ENCODE peak calls at places on chromosomes 7 and 10, in ten cellular contexts. One of them, this sample, is unnamed.

GRCh38 chr7:30771859-30772429 is 727 bp downstream of the MINDY4 start:
- ATAC-seq in left lung: peak
- ATAC-seq in foreskin keratinocyte: peak
- ATAC-seq in IMR-90: peak
- ATAC-seq in heart left ventricle: no peak
- ATAC-seq in CD8-positive, alpha-beta T cell: no peak
- ATAC-seq in upper lobe of left lung: peak
- ATAC-seq in pancreas: peak
- ATAC-seq in Panc1: no peak
- ATAC-seq in right lobe of liver: peak
- ATAC-seq in this sample: no peak

GRCh38 chr7:90846171-90846570 is 250.1 kb downstream of the CDK14 start:
- ATAC-seq in pancreas: no peak
- ATAC-seq in right lobe of liver: no peak
- ATAC-seq in Panc1: no peak
- ATAC-seq in upper lobe of left lung: no peak
- ATAC-seq in IMR-90: no peak
- ATAC-seq in heart left ventricle: peak
- ATAC-seq in left lung: no peak
- ATAC-seq in CD8-positive, alpha-beta T cell: no peak
- ATAC-seq in foreskin keratinocyte: no peak
- ATAC-seq in this sample: no peak

GRCh38 chr7:116249969-116250553 is 39.7 kb downstream of the TES start:
- ATAC-seq in upper lobe of left lung: peak
- ATAC-seq in Panc1: peak
- ATAC-seq in IMR-90: peak
- ATAC-seq in right lobe of liver: peak
- ATAC-seq in left lung: peak
- ATAC-seq in foreskin keratinocyte: peak
- ATAC-seq in CD8-positive, alpha-beta T cell: peak
- ATAC-seq in heart left ventricle: peak
- ATAC-seq in pancreas: peak
- ATAC-seq in this sample: no peak

GRCh38 chr10:70585555-70586243 is 16.8 kb downstream of the PRF1 start:
- ATAC-seq in foreskin keratinocyte: no peak
- ATAC-seq in pancreas: no peak
- ATAC-seq in left lung: peak
- ATAC-seq in upper lobe of left lung: peak
- ATAC-seq in right lobe of liver: peak
- ATAC-seq in Panc1: no peak
- ATAC-seq in IMR-90: no peak
- ATAC-seq in heart left ventricle: no peak
- ATAC-seq in CD8-positive, alpha-beta T cell: no peak
- ATAC-seq in this sample: no peak

GRCh38 chr7:143354965-143355364 is 7.5 kb downstream of the FAM131B start:
- ATAC-seq in Panc1: no peak
- ATAC-seq in pancreas: no peak
- ATAC-seq in IMR-90: no peak
- ATAC-seq in heart left ventricle: no peak
- ATAC-seq in foreskin keratinocyte: no peak
- ATAC-seq in left lung: peak
- ATAC-seq in upper lobe of left lung: peak
- ATAC-seq in right lobe of liver: no peak
- ATAC-seq in CD8-positive, alpha-beta T cell: no peak
- ATAC-seq in this sample: no peak

GRCh38 chr7:24965831-24966708 is 13.9 kb downstream of the OSBPL3 start:
- ATAC-seq in right lobe of liver: peak
- ATAC-seq in upper lobe of left lung: peak
- ATAC-seq in pancreas: peak
- ATAC-seq in Panc1: no peak
- ATAC-seq in foreskin keratinocyte: peak
- ATAC-seq in left lung: peak
- ATAC-seq in IMR-90: no peak
- ATAC-seq in heart left ventricle: no peak
- ATAC-seq in CD8-positive, alpha-beta T cell: peak
- ATAC-seq in this sample: peak

GRCh38 chr10:3364768-3365480 is 192.3 kb upstream of the PITRM1 start:
- ATAC-seq in pancreas: peak
- ATAC-seq in IMR-90: no peak
- ATAC-seq in foreskin keratinocyte: no peak
- ATAC-seq in left lung: no peak
- ATAC-seq in right lobe of liver: peak
- ATAC-seq in heart left ventricle: no peak
- ATAC-seq in upper lobe of left lung: no peak
- ATAC-seq in Panc1: peak
- ATAC-seq in CD8-positive, alpha-beta T cell: no peak
- ATAC-seq in this sample: no peak

GRCh38 chr7:35988818-35989217 is 164.2 kb upstream of the EEPD1 start:
- ATAC-seq in right lobe of liver: no peak
- ATAC-seq in IMR-90: no peak
- ATAC-seq in foreskin keratinocyte: no peak
- ATAC-seq in CD8-positive, alpha-beta T cell: no peak
- ATAC-seq in upper lobe of left lung: no peak
- ATAC-seq in left lung: no peak
- ATAC-seq in Panc1: no peak
- ATAC-seq in heart left ventricle: no peak
- ATAC-seq in pancreas: peak
- ATAC-seq in this sample: peak

GRCh38 chr10:128808921-128809440 is 658.1 kb upstream of the MGMT start:
- ATAC-seq in left lung: no peak
- ATAC-seq in pancreas: no peak
- ATAC-seq in Panc1: no peak
- ATAC-seq in foreskin keratinocyte: no peak
- ATAC-seq in CD8-positive, alpha-beta T cell: no peak
- ATAC-seq in right lobe of liver: no peak
- ATAC-seq in IMR-90: no peak
- ATAC-seq in heart left ventricle: peak
- ATAC-seq in upper lobe of left lung: peak
- ATAC-seq in this sample: peak

GRCh38 chr7:98995523-98996161 is 117.3 kb downstream of the TRRAP start:
- ATAC-seq in CD8-positive, alpha-beta T cell: no peak
- ATAC-seq in left lung: no peak
- ATAC-seq in IMR-90: no peak
- ATAC-seq in Panc1: no peak
- ATAC-seq in upper lobe of left lung: no peak
- ATAC-seq in pancreas: no peak
- ATAC-seq in right lobe of liver: no peak
- ATAC-seq in heart left ventricle: no peak
- ATAC-seq in foreskin keratinocyte: no peak
- ATAC-seq in this sample: no peak

GRCh38 chr10:283916-284356 is 148.7 kb downstream of the ZMYND11 start:
- ATAC-seq in left lung: no peak
- ATAC-seq in IMR-90: no peak
- ATAC-seq in heart left ventricle: no peak
- ATAC-seq in pancreas: no peak
- ATAC-seq in CD8-positive, alpha-beta T cell: no peak
- ATAC-seq in upper lobe of left lung: no peak
- ATAC-seq in foreskin keratinocyte: no peak
- ATAC-seq in right lobe of liver: no peak
- ATAC-seq in Panc1: no peak
- ATAC-seq in this sample: no peak

GRCh38 chr7:148325208-148325607 is 265.4 kb upstream of the C7orf33 start:
- ATAC-seq in CD8-positive, alpha-beta T cell: no peak
- ATAC-seq in heart left ventricle: no peak
- ATAC-seq in pancreas: no peak
- ATAC-seq in upper lobe of left lung: no peak
- ATAC-seq in Panc1: no peak
- ATAC-seq in foreskin keratinocyte: no peak
- ATAC-seq in IMR-90: no peak
- ATAC-seq in left lung: no peak
- ATAC-seq in right lobe of liver: no peak
- ATAC-seq in this sample: no peak

GRCh38 chr10:117249493-117250093 is 8.7 kb downstream of the SLC18A2 start:
- ATAC-seq in Panc1: no peak
- ATAC-seq in CD8-positive, alpha-beta T cell: no peak
- ATAC-seq in left lung: no peak
- ATAC-seq in foreskin keratinocyte: no peak
- ATAC-seq in right lobe of liver: no peak
- ATAC-seq in IMR-90: no peak
- ATAC-seq in heart left ventricle: no peak
- ATAC-seq in upper lobe of left lung: no peak
- ATAC-seq in pancreas: peak
- ATAC-seq in this sample: no peak

GRCh38 chr7:41977165-41977651 is 259.8 kb downstream of the GLI3 start:
- ATAC-seq in Panc1: peak
- ATAC-seq in IMR-90: peak
- ATAC-seq in pancreas: peak
- ATAC-seq in left lung: peak
- ATAC-seq in right lobe of liver: peak
- ATAC-seq in upper lobe of left lung: peak
- ATAC-seq in foreskin keratinocyte: peak
- ATAC-seq in heart left ventricle: peak
- ATAC-seq in CD8-positive, alpha-beta T cell: no peak
- ATAC-seq in this sample: no peak

GRCh38 chr10:58282615-58283014 is 13.7 kb downstream of the CISD1 start:
- ATAC-seq in pancreas: peak
- ATAC-seq in heart left ventricle: peak
- ATAC-seq in left lung: peak
- ATAC-seq in IMR-90: no peak
- ATAC-seq in right lobe of liver: peak
- ATAC-seq in CD8-positive, alpha-beta T cell: peak
- ATAC-seq in upper lobe of left lung: peak
- ATAC-seq in foreskin keratinocyte: no peak
- ATAC-seq in Panc1: no peak
- ATAC-seq in this sample: no peak

GRCh38 chr7:23685770-23686169 is 5.8 kb downstream of the FAM221A start:
- ATAC-seq in Panc1: peak
- ATAC-seq in upper lobe of left lung: no peak
- ATAC-seq in left lung: peak
- ATAC-seq in IMR-90: no peak
- ATAC-seq in CD8-positive, alpha-beta T cell: no peak
- ATAC-seq in foreskin keratinocyte: peak
- ATAC-seq in pancreas: peak
- ATAC-seq in right lobe of liver: peak
- ATAC-seq in heart left ventricle: peak
- ATAC-seq in this sample: no peak

DNA sequence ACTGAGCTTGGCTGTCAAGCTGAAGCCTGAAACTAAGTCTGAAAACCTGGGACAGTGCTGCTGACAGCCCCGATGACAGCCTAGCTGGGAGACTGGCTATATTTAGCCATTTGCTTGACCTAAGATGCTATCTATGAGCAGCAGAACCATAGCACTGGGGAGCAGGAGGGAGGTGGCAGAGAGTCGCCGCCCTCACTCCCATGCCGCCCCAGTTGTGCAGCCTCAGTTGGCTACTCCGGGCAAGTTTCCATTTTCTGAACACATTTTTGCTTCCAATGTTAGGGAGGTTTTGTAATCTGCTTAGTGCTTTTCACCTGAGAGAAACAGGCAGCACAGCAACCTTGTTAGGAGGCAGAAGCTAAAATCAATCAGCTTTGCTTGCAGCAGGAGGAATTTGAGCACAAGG is 20.5 kb upstream of the C10orf71 start:
- ATAC-seq in heart left ventricle: peak
- ATAC-seq in Panc1: no peak
- ATAC-seq in right lobe of liver: no peak
- ATAC-seq in pancreas: no peak
- ATAC-seq in upper lobe of left lung: no peak
- ATAC-seq in IMR-90: no peak
- ATAC-seq in left lung: no peak
- ATAC-seq in CD8-positive, alpha-beta T cell: no peak
- ATAC-seq in foreskin keratinocyte: no peak
- ATAC-seq in this sample: no peak
- H3K27ac ChIP-seq in heart left ventricle: peak
- H3K27ac ChIP-seq in Panc1: no peak
- H3K27ac ChIP-seq in right lobe of liver: no peak
- H3K27ac ChIP-seq in pancreas: no peak
- H3K27ac ChIP-seq in upper lobe of left lung: no peak
- H3K27ac ChIP-seq in IMR-90: no peak
- H3K27ac ChIP-seq in left lung: no peak
- H3K27ac ChIP-seq in CD8-positive, alpha-beta T cell: no peak
- H3K27ac ChIP-seq in foreskin keratinocyte: no peak
- H3K27ac ChIP-seq in this sample: no peak

GRCh38 chr7:151179946-151180345 is 7.1 kb downstream of the ASB10 start:
- ATAC-seq in right lobe of liver: no peak
- ATAC-seq in pancreas: no peak
- ATAC-seq in upper lobe of left lung: no peak
- ATAC-seq in left lung: no peak
- ATAC-seq in heart left ventricle: no peak
- ATAC-seq in Panc1: no peak
- ATAC-seq in foreskin keratinocyte: no peak
- ATAC-seq in IMR-90: no peak
- ATAC-seq in CD8-positive, alpha-beta T cell: no peak
- ATAC-seq in this sample: no peak
- TF ChIP-seq CTCF in right lobe of liver: no peak
- TF ChIP-seq CTCF in pancreas: no peak
- TF ChIP-seq CTCF in upper lobe of left lung: no peak
- TF ChIP-seq CTCF in left lung: no peak
- TF ChIP-seq CTCF in heart left ventricle: no peak
- TF ChIP-seq CTCF in Panc1: no peak
- TF ChIP-seq CTCF in foreskin keratinocyte: no peak
- TF ChIP-seq CTCF in IMR-90: no peak
- TF ChIP-seq CTCF in CD8-positive, alpha-beta T cell: no peak
- TF ChIP-seq CTCF in this sample: no peak

DNA sequence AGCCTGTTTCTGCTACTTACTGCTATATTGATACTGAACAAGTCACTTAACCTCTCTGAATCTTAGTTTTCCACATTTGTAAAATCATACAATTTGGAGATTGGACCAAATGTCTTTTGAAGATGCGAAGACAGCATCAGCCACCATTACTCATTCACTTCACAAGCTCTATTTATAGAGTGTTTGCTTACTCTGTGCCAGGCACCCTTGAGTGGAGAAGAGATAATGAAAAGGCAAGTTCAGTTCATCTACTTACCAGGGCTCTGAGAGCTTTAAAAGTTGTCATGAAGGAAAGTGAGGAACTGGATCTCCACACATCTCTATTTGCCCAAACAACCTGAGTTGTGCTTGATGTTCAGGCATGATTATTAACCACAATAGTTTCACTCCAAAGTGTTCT is 277.5 kb downstream of the CSTF2T start:
- ATAC-seq in upper lobe of left lung: no peak
- ATAC-seq in pancreas: no peak
- ATAC-seq in CD8-positive, alpha-beta T cell: no peak
- ATAC-seq in right lobe of liver: no peak
- ATAC-seq in left lung: peak
- ATAC-seq in IMR-90: no peak
- ATAC-seq in heart left ventricle: peak
- ATAC-seq in foreskin keratinocyte: no peak
- ATAC-seq in Panc1: no peak
- ATAC-seq in this sample: no peak
- H3K27ac ChIP-seq in upper lobe of left lung: peak
- H3K27ac ChIP-seq in pancreas: no peak
- H3K27ac ChIP-seq in CD8-positive, alpha-beta T cell: no peak
- H3K27ac ChIP-seq in right lobe of liver: no peak
- H3K27ac ChIP-seq in left lung: peak
- H3K27ac ChIP-seq in IMR-90: no peak
- H3K27ac ChIP-seq in heart left ventricle: peak
- H3K27ac ChIP-seq in foreskin keratinocyte: no peak
- H3K27ac ChIP-seq in Panc1: no peak
- H3K27ac ChIP-seq in this sample: peak

DNA sequence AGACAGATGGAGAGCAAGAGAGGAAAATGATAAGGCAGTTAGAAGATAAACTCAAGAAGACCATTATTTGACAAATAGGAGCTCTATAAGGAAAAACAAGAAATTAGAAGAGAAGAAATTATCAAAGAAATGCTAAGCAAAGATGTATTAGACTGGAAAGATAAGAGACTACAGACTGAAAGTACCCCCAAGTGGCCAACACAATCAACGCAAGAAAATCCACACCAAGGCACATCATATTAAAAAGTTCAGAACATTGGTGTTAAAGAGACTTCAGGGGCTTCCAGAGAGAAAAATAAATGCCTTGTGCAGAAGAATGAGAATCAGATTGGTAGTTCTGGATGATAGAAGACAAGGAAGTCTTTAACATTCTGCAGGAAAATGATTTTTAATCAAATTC is 46.0 kb downstream of the SH2D4B start:
- ATAC-seq in upper lobe of left lung: no peak
- ATAC-seq in heart left ventricle: no peak
- ATAC-seq in pancreas: no peak
- ATAC-seq in left lung: no peak
- ATAC-seq in IMR-90: no peak
- ATAC-seq in CD8-positive, alpha-beta T cell: no peak
- ATAC-seq in foreskin keratinocyte: no peak
- ATAC-seq in right lobe of liver: no peak
- ATAC-seq in Panc1: no peak
- ATAC-seq in this sample: no peak
- TF ChIP-seq CTCF in upper lobe of left lung: no peak
- TF ChIP-seq CTCF in heart left ventricle: peak
- TF ChIP-seq CTCF in pancreas: no peak
- TF ChIP-seq CTCF in left lung: no peak
- TF ChIP-seq CTCF in IMR-90: no peak
- TF ChIP-seq CTCF in CD8-positive, alpha-beta T cell: no peak
- TF ChIP-seq CTCF in foreskin keratinocyte: no peak
- TF ChIP-seq CTCF in right lobe of liver: peak
- TF ChIP-seq CTCF in Panc1: no peak
- TF ChIP-seq CTCF in this sample: no peak